ENCODE peak calls at places on chromosomes 3 and 15, in five cellular contexts. K is HepG2, P is H1, Q is K562, L is GM12878. I is an unnamed sample. For H3K36me3, the result is how much of the 10 kb centered on the place peaks cover.

GRCh38 chr3:13282528-13282985 is 137.6 kb downstream of the NUP210 start:
- DNase-seq in K (no peak), P (peak), Q (peak), L (no peak), I (peak)

GRCh38 chr3:121942116-121942786 is 48.0 kb downstream of the SLC15A2 start:
- DNase-seq in K (no peak), P (no peak), Q (no peak), L (no peak), I (no peak)

GRCh38 chr3:108096506-108097325 is 5.9 kb upstream of the CD47 start:
- DNase-seq in K (no peak), P (no peak), Q (no peak), L (no peak), I (no peak)

GRCh38 chr3:143771939-143772338 is 76.3 kb downstream of the SLC9A9 start:
- DNase-seq in K (no peak), P (no peak), Q (no peak), L (no peak), I (no peak)

GRCh38 chr3:43861635-43862034 is 170.9 kb downstream of the ABHD5 start:
- DNase-seq in K (no peak), P (no peak), Q (no peak), L (no peak), I (no peak)

GRCh38 chr15:66725468-66725785 is 23.4 kb downstream of the SMAD6 start:
- DNase-seq in K (no peak), P (no peak), Q (no peak), L (no peak), I (no peak)

GRCh38 chr3:193902557-193903256 is 233.2 kb upstream of the HES1 start:
- DNase-seq in K (no peak), P (no peak), Q (no peak), L (no peak), I (no peak)

GRCh38 chr3:43773273-43774104 is 82.8 kb downstream of the ABHD5 start:
- DNase-seq in K (peak), P (no peak), Q (peak), L (no peak), I (peak)

GRCh38 chr3:72906154-72906553 is 18.3 kb downstream of the GXYLT2 start:
- DNase-seq in K (no peak), P (no peak), Q (no peak), L (no peak), I (no peak)

GRCh38 chr3:178439504-178439903 is 96.7 kb upstream of the KCNMB2 start:
- DNase-seq in K (no peak), P (no peak), Q (no peak), L (no peak), I (peak)

GRCh38 chr3:195082811-195083210 is 188.1 kb downstream of the XXYLT1 start:
- DNase-seq in K (no peak), P (no peak), Q (no peak), L (no peak), I (no peak)

GRCh38 chr15:60683156-60683555 is 204.2 kb upstream of the ICE2 start:
- DNase-seq in K (no peak), P (no peak), Q (no peak), L (no peak), I (no peak)

GRCh38 chr3:184942735-184943134 is 130.8 kb downstream of the VPS8 start:
- DNase-seq in K (no peak), P (no peak), Q (no peak), L (no peak), I (no peak)

GRCh38 chr3:113057117-113057516 is 66.3 kb downstream of the GTPBP8 start:
- DNase-seq in K (no peak), P (no peak), Q (no peak), L (peak), I (no peak)

GRCh38 chr15:35533130-35534110 is 12.5 kb downstream of the DPH6 start:
- DNase-seq in K (no peak), P (no peak), Q (no peak), L (no peak), I (no peak)

GRCh38 chr15:42215854-42216829 is 8.0 kb upstream of the VPS39 start:
- DNase-seq in K (no peak), P (no peak), Q (no peak), L (no peak), I (no peak)

GRCh38 chr15:60554494-60554893 is 75.6 kb upstream of the ICE2 start:
- DNase-seq in K (no peak), P (no peak), Q (no peak), L (no peak), I (no peak)

GRCh38 chr3:28347374-28348285 is 891 bp upstream of the ZCWPW2 start:
- DNase-seq in K (no peak), P (no peak), Q (peak), L (no peak), I (peak)

GRCh38 chr3:122773856-122774535 is 19.6 kb downstream of the HSPBAP1 start:
- DNase-seq in K (no peak), P (no peak), Q (no peak), L (peak), I (no peak)

GRCh38 chr15:98805434-98806274 is 157.3 kb downstream of the IGF1R start:
- DNase-seq in K (peak), P (no peak), Q (no peak), L (no peak), I (peak)

GRCh38 chr3:108345492-108346205 is 49.3 kb downstream of the HHLA2 start:
- DNase-seq in K (no peak), P (no peak), Q (no peak), L (no peak), I (peak)

GRCh38 chr3:144162042-144162441 is 190.4 kb downstream of the DIPK2A start:
- DNase-seq in K (peak), P (no peak), Q (no peak), L (no peak), I (no peak)

GRCh38 chr3:152270944-152271343 is 2.2 kb downstream of the MBNL1 start:
- DNase-seq in K (no peak), P (no peak), Q (no peak), L (no peak), I (no peak)

GRCh38 chr3:65035231-65035630 is 347.4 kb upstream of the ADAMTS9 start:
- DNase-seq in K (no peak), P (no peak), Q (no peak), L (no peak), I (no peak)

GRCh38 chr3:156964562-156964961 is 138.4 kb downstream of the LEKR1 start:
- DNase-seq in K (no peak), P (no peak), Q (no peak), L (no peak), I (no peak)

GRCh38 chr15:46089438-46090044 is 454.7 kb downstream of the SQOR start:
- DNase-seq in K (no peak), P (no peak), Q (no peak), L (no peak), I (no peak)

GRCh38 chr15:80404057-80404718 is at the start of gene ARNT2:
- DNase-seq in K (no peak), P (peak), Q (no peak), L (no peak), I (peak)

GRCh38 chr3:113354307-113354706 is 87.0 kb downstream of the CFAP44 start:
- DNase-seq in K (no peak), P (no peak), Q (no peak), L (no peak), I (no peak)

GRCh38 chr15:82063055-82063454 is 17.2 kb upstream of the MEX3B start:
- DNase-seq in K (no peak), P (no peak), Q (no peak), L (no peak), I (peak)

GRCh38 chr15:62582580-62582979 is 417.5 kb upstream of the C2CD4B start:
- DNase-seq in K (no peak), P (no peak), Q (no peak), L (no peak), I (peak)

GRCh38 chr3:38029400-38030125 is at the start of gene PLCD1:
- DNase-seq in K (peak), P (peak), Q (peak), L (no peak), I (peak)

GRCh38 chr15:62118446-62118964 is 46.6 kb downstream of the C2CD4B start:
- DNase-seq in K (no peak), P (no peak), Q (no peak), L (no peak), I (no peak)

GRCh38 chr3:136042608-136043221 is 77.2 kb downstream of the PPP2R3A start:
- DNase-seq in K (peak), P (no peak), Q (peak), L (no peak), I (peak)

GRCh38 chr15:25416693-25417092 is 22.1 kb downstream of the UBE3A start:
- DNase-seq in K (no peak), P (no peak), Q (no peak), L (peak), I (no peak)

GRCh38 chr15:68464451-68465090 is 32.6 kb upstream of the ITGA11 start:
- DNase-seq in K (no peak), P (no peak), Q (no peak), L (no peak), I (no peak)

GRCh38 chr15:32132850-32133249 is 102.5 kb downstream of the CHRNA7 start:
- DNase-seq in K (peak), P (no peak), Q (no peak), L (no peak), I (no peak)

GRCh38 chr3:114121996-114122709 is 56.7 kb downstream of the DRD3 start:
- DNase-seq in K (no peak), P (no peak), Q (no peak), L (no peak), I (no peak)

GRCh38 chr3:12363397-12364195 is 74.7 kb downstream of the PPARG start:
- DNase-seq in K (no peak), P (no peak), Q (no peak), L (no peak), I (no peak)

GRCh38 chr3:28295819-28296364 is 52.6 kb upstream of the ZCWPW2 start:
- DNase-seq in K (no peak), P (no peak), Q (no peak), L (no peak), I (no peak)

GRCh38 chr3:52655895-52656294 is 29.8 kb downstream of the PBRM1 start:
- DNase-seq in K (no peak), P (no peak), Q (no peak), L (no peak), I (no peak)
- H3K36me3 ChIP-seq in K (under half), P (under half), Q (half or more), L (under half), I (half or more)

GRCh38 chr3:132321321-132321720 is 4.1 kb downstream of the ACP3 start:
- DNase-seq in K (no peak), P (no peak), Q (no peak), L (no peak), I (no peak)

GRCh38 chr3:132318451-132318850 is 1.2 kb downstream of the ACP3 start:
- DNase-seq in K (no peak), P (no peak), Q (no peak), L (no peak), I (no peak)

GRCh38 chr3:132315851-132316250 is 1.4 kb upstream of the ACP3 start:
- DNase-seq in K (no peak), P (no peak), Q (no peak), L (no peak), I (no peak)

GRCh38 chr3:132311860-132312259 is 5.3 kb upstream of the ACP3 start:
- DNase-seq in K (no peak), P (no peak), Q (no peak), L (no peak), I (peak)

GRCh38 chr3:132317229-132317948 is at the start of gene ACP3:
- DNase-seq in K (no peak), P (no peak), Q (no peak), L (peak), I (peak)
- TF ChIP-seq CREB1 in K (no peak), P (no peak), Q (no peak), L (no peak), I (no peak)

GRCh38 chr15:74897300-74897701 is 7.5 kb downstream of the MPI start:
- DNase-seq in K (no peak), P (no peak), Q (no peak), L (no peak), I (no peak)
- H3K36me3 ChIP-seq in K (under half), P (under half), Q (half or more), L (under half), I (under half)

DNA sequence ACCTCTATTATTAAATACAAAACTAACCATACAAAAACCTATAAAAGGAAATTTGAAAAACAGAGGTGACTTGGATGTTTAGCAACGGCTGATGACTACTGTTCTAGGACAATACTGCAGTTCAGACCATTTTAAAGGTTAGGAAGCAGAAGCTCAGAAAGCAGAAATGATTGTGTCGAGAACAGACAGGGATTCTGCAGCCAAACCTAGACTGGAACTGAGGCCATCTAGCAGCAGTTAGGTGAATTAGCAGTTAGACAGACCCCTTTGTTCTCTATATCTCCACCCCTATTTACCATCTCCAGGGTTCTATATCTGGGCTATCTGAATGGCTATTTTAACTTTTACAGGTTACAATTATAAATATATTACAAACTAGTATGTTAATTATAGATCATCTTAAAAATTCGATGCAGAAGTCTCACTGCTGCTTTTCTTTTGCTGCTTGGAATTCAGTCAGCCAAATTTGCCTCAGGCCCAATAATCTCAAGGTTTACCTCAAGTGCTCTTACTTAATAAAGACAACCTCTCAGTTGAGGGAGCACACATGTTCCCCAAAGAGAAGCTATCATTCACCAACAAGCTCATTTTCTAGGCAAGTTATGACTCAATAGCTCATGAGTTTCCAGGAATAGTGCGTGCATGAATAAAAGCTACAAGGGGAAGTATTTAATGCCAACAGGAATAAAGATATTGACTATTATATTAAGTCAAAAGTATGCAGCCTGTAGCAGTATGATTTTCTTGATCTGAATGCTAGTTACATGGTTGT is 9.3 kb upstream of the IL1RAP start:
- DNase-seq in K (peak), P (no peak), Q (no peak), L (no peak), I (peak)
- TF ChIP-seq CREB1 in K (no peak), P (no peak), Q (no peak), L (no peak), I (no peak)

GRCh38 chr3:125023833-125024560 is 31.8 kb downstream of the HEG1 start:
- DNase-seq in K (no peak), P (no peak), Q (no peak), L (no peak), I (no peak)

GRCh38 chr3:125017406-125017805 is 38.4 kb downstream of the HEG1 start:
- DNase-seq in K (no peak), P (no peak), Q (no peak), L (no peak), I (no peak)

GRCh38 chr3:125022186-125022585 is 33.6 kb downstream of the HEG1 start:
- DNase-seq in K (no peak), P (no peak), Q (no peak), L (no peak), I (no peak)

GRCh38 chr3:125014570-125015179 is 41.1 kb downstream of the HEG1 start:
- DNase-seq in K (no peak), P (no peak), Q (no peak), L (no peak), I (no peak)

GRCh38 chr3:125019271-125019670 is 36.5 kb downstream of the HEG1 start:
- DNase-seq in K (no peak), P (no peak), Q (no peak), L (no peak), I (no peak)
- H3K36me3 ChIP-seq in K (under half), P (under half), Q (under half), L (under half), I (under half)

GRCh38 chr3:191253089-191253799 is 54.2 kb downstream of the OSTN start:
- DNase-seq in K (no peak), P (no peak), Q (no peak), L (peak), I (peak)
- TF ChIP-seq CREB1 in K (no peak), P (no peak), Q (no peak), L (no peak), I (no peak)

DNA sequence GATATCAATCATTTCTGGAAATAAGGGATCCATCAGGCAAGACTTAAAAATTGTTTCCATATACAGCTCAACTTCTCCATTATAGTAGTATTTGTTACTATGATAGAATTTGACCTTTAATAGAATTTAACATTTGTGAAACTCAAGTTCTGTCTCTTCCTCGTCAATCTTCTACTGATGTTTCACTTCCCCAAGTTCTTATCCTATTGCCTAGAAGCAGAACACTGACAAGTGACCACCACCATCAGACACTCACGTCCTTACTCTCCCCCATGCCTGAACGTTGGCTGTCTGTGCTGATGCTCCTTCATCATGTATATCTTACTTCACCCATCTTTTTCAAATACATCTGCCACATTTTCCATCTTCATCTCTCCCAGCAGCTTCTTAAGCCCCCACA is 26.6 kb upstream of the TAFA4 start:
- DNase-seq in K (no peak), P (no peak), Q (no peak), L (no peak), I (no peak)
- H3K36me3 ChIP-seq in K (under half), P (under half), Q (under half), L (under half), I (under half)

DNA sequence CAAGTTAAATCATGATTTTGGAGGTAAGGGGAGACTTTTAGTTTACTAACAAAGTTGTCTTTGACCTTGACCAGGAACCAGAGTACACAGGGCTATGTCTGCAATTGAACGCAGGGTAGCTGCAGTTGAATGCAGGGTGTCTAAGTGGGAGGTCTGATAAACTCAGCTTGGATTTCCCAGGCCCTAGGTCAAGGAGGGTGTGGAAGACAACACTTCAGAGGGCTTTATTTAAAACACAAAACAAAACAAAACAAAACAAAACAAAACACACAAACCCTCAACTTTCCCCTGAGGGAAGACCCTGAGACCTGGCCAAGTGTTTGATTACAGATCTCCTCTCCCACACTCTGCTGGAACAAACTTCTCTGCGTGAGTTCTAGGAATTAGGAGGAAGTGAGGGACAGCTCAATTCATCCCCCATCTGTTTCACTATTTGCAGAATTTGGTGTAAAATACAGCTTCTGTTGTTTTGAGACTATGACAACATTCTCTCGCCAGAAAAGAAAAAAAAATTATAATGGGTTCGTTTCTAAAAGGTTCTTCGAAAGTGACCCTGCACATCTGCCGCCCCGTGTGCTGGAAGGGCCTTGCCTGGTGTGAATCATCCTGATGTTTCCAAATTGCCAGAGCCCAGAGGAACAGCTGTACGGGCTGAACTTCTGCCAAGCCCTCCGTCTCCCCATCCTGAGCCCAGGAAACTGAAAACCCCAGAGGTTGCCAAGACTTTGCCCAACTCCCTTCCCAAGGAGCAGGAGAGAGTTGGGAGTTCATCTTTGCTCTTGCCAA is 73.2 kb upstream of the RAD18 start:
- DNase-seq in K (no peak), P (no peak), Q (no peak), L (no peak), I (no peak)
- TF ChIP-seq CREB1 in K (no peak), P (no peak), Q (no peak), L (no peak), I (no peak)

GRCh38 chr3:183775781-183776180 is 49.6 kb downstream of the MAP6D1 start:
- DNase-seq in K (no peak), P (no peak), Q (no peak), L (no peak), I (no peak)

GRCh38 chr3:183779896-183780450 is 45.4 kb downstream of the MAP6D1 start:
- DNase-seq in K (no peak), P (no peak), Q (no peak), L (no peak), I (no peak)

GRCh38 chr3:183774631-183775030 is 50.7 kb downstream of the MAP6D1 start:
- DNase-seq in K (no peak), P (no peak), Q (no peak), L (no peak), I (no peak)

GRCh38 chr3:183781246-183781645 is 44.1 kb downstream of the MAP6D1 start:
- DNase-seq in K (no peak), P (no peak), Q (no peak), L (no peak), I (no peak)

GRCh38 chr3:183777016-183777618 is 48.3 kb downstream of the MAP6D1 start:
- DNase-seq in K (no peak), P (no peak), Q (no peak), L (no peak), I (no peak)
- H3K36me3 ChIP-seq in K (under half), P (half or more), Q (half or more), L (under half), I (half or more)

GRCh38 chr15:93190238-93190637 is 101.2 kb upstream of the RGMA start:
- DNase-seq in K (no peak), P (no peak), Q (no peak), L (no peak), I (peak)

DNA sequence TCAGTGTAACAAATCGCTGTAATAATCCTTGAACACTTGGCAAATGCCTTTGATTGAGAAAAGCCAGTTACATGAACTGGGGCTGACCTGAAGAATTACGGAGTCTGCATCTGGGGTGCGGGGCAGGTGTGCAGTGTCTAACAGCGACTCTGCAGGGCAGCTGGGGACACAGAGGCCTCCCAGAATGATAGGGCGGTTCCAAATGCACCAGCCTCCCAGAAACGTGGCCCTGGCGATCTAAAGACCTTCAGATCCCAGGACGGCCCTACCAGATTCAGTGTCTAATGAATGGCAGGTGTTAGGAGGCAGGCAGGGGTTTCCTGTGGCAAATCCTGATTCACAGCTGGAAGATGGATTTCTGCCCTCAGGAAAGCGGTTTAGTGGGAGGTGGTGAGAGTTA is 100.6 kb upstream of the RGMA start:
- DNase-seq in K (no peak), P (no peak), Q (no peak), L (no peak), I (no peak)
- TF ChIP-seq CREB1 in K (no peak), P (no peak), Q (no peak), L (no peak), I (no peak)